ENCODE peak calls at places on chromosomes 6 and 20, in five cellular contexts. W, Z, A, B and M are unnamed samples.

GRCh38 chr6:34004706-34005105 is 141.2 kb downstream of the GRM4 start:
- DNase-seq in W (no peak), Z (no peak), A (no peak), B (no peak), M (no peak)

GRCh38 chr20:5135363-5136012 is 8.7 kb downstream of the CDS2 start:
- DNase-seq in W (no peak), Z (no peak), A (no peak), B (peak; percentile 78), M (no peak)

GRCh38 chr6:36657942-36658544 is 20.5 kb upstream of the CDKN1A start:
- DNase-seq in W (peak; percentile 57), Z (no peak), A (no peak), B (peak; percentile 39), M (no peak)

GRCh38 chr20:58256842-58257241 is 28.4 kb upstream of the ANKRD60 start:
- DNase-seq in W (no peak), Z (no peak), A (no peak), B (no peak), M (no peak)

GRCh38 chr20:44809380-44810060 is 826 bp downstream of the RIMS4 start:
- DNase-seq in W (no peak), Z (no peak), A (no peak), B (no peak), M (no peak)

GRCh38 chr6:87817226-87817625 is 115.2 kb upstream of the AKIRIN2 start:
- DNase-seq in W (no peak), Z (no peak), A (no peak), B (no peak), M (no peak)

GRCh38 chr20:642398-643174 is 10.4 kb downstream of the SRXN1 start:
- DNase-seq in W (no peak), Z (no peak), A (no peak), B (peak; percentile 25), M (no peak)

GRCh38 chr6:81384921-81385320 is 367.6 kb downstream of the TENT5A start:
- DNase-seq in W (no peak), Z (no peak), A (no peak), B (no peak), M (no peak)

GRCh38 chr6:69835414-69836179 is 30.8 kb upstream of the COL19A1 start:
- DNase-seq in W (peak; percentile 42), Z (peak; percentile 64), A (peak; percentile 88), B (no peak), M (peak; percentile 47)

GRCh38 chr6:23349521-23350147 is 776.4 kb upstream of the NRSN1 start:
- DNase-seq in W (peak; percentile 66), Z (no peak), A (peak; percentile 66), B (no peak), M (no peak)

GRCh38 chr20:3071266-3071609 is 182 bp upstream of the OXT start:
- DNase-seq in W (no peak), Z (no peak), A (no peak), B (no peak), M (no peak)
- H3K4me3 ChIP-seq in W (peak overlapping the region; percentile 32), Z (no peak overlapping the region), A (no peak overlapping the region), B (no peak overlapping the region), M (no peak overlapping the region)

GRCh38 chr6:15798856-15799255 is 136.0 kb upstream of the DTNBP1 start:
- DNase-seq in W (no peak), Z (no peak), A (no peak), B (no peak), M (no peak)

GRCh38 chr6:15800821-15801617 is 138.2 kb upstream of the DTNBP1 start:
- DNase-seq in W (no peak), Z (no peak), A (no peak), B (no peak), M (no peak)

GRCh38 chr6:15801912-15802311 is 139.1 kb upstream of the DTNBP1 start:
- DNase-seq in W (no peak), Z (no peak), A (no peak), B (no peak), M (no peak)

DNA sequence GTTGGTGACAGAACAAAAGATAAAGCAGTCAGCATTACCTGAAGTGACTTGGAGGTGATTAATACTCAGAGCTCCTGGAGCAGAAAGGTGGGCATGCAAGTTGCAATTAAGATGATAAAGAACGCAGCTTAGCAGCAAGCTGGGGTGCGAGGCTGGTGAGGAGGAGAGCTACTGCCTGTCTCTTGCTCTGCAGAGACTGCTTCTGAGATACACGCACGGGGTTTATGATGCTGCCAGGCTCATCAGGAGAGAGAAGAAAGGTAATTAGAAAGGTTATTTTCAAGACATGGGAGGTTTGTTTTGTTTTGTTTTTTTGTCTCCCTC is 141.6 kb upstream of the DTNBP1 start:
- DNase-seq in W (no peak), Z (no peak), A (no peak), B (no peak), M (no peak)
- H3K4me3 ChIP-seq in W (no peak overlapping the region), Z (no peak overlapping the region), A (no peak overlapping the region), B (no peak overlapping the region), M (no peak overlapping the region)

GRCh38 chr6:38648629-38649028 is 8.9 kb upstream of the BTBD9 start:
- DNase-seq in W (no peak), Z (no peak), A (no peak), B (no peak), M (no peak)

GRCh38 chr6:38649744-38650143 is 10.0 kb upstream of the BTBD9 start:
- DNase-seq in W (no peak), Z (no peak), A (no peak), B (no peak), M (no peak)

GRCh38 chr6:38646166-38646565 is 6.4 kb upstream of the BTBD9 start:
- DNase-seq in W (no peak), Z (no peak), A (no peak), B (no peak), M (no peak)

GRCh38 chr6:38651121-38651784 is 11.5 kb upstream of the BTBD9 start:
- DNase-seq in W (no peak), Z (no peak), A (no peak), B (no peak), M (no peak)

DNA sequence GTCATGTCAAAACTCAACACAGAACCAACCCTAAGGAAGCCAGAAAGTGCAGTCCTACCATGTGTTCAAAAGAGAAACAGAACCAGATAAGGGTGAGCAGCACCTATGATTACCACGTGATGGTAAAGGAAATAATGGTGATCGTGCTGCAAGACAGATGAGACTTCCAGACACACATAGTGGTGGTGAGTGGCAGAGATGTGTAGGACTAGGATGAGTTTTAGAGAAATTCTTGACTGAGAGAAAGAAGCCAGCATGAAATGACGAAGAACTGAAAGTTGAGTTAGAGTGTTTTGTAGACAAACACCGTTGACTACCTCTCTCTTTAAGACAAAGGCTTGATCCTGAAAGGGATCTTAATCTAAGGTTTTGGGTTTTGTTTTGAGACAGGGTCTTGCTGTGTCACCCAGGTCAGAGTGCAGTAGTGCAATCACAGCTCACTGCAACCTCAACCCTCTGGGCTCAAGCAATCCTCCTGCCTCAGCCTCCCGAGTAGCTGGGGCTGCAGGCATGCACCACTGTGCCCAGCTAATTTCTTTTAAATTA is 10.6 kb upstream of the BTBD9 start:
- DNase-seq in W (no peak), Z (no peak), A (no peak), B (no peak), M (no peak)
- H3K4me3 ChIP-seq in W (no peak overlapping the region), Z (no peak overlapping the region), A (no peak overlapping the region), B (no peak overlapping the region), M (no peak overlapping the region)

GRCh38 chr6:21741221-21742109 is 147.9 kb downstream of the SOX4 start:
- DNase-seq in W (no peak), Z (no peak), A (no peak), B (no peak), M (no peak)
- H3K4me3 ChIP-seq in W (no peak overlapping the region), Z (no peak overlapping the region), A (no peak overlapping the region), B (no peak overlapping the region), M (no peak overlapping the region)

DNA sequence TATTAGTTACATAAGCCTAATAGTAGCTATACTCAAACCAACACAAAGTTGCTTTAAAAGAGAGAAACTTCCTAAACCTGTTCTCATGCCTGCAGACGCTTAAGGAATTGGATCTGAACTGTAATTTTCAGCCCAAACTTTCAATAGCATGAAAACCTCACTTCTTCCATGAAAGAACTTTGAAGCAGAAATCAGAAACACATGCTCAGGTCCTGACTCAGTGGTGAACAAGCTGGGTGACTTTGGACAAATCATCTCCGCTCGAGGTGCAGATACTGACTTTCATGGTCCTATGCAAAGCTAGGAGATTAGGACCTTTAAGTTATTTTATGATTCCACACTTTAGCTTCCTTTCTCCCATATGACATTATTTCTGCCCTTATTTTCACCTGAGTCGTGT is 36.5 kb downstream of the NOX3 start:
- DNase-seq in W (peak; percentile 17), Z (no peak), A (no peak), B (no peak), M (no peak)
- H3K4me3 ChIP-seq in W (no peak overlapping the region), Z (no peak overlapping the region), A (no peak overlapping the region), B (no peak overlapping the region), M (no peak overlapping the region)

GRCh38 chr20:37408202-37408929 is 62.4 kb downstream of the SRC start:
- DNase-seq in W (no peak), Z (no peak), A (peak; percentile 18), B (no peak), M (no peak)
- H3K4me3 ChIP-seq in W (no peak overlapping the region), Z (no peak overlapping the region), A (no peak overlapping the region), B (no peak overlapping the region), M (no peak overlapping the region)

DNA sequence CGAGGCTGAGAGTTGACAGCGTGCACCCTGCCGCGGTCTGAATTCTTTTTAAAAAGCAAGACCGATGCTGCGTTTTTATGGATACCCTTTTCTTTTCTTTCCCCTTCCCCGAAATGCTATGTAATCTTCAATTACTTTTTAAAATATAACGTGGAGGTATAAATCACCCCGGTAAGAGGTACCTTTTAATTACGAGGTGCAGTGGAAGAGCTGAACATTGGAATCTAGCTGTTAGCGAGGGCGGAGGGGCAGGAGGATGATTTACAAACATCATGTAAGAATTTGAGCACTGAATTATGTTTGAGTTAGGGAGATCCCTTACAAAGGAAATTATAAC is 1.2 kb downstream of the EYA2 start:
- DNase-seq in W (no peak), Z (no peak), A (no peak), B (no peak), M (no peak)
- H3K4me3 ChIP-seq in W (peak overlapping the region; percentile 42), Z (no peak overlapping the region), A (no peak overlapping the region), B (no peak overlapping the region), M (peak overlapping the region; percentile 99)

GRCh38 chr20:17870063-17870740 is 98.4 kb downstream of the SNX5 start:
- DNase-seq in W (no peak), Z (no peak), A (peak; percentile 63), B (no peak), M (no peak)
- H3K4me3 ChIP-seq in W (no peak overlapping the region), Z (no peak overlapping the region), A (no peak overlapping the region), B (no peak overlapping the region), M (no peak overlapping the region)

DNA sequence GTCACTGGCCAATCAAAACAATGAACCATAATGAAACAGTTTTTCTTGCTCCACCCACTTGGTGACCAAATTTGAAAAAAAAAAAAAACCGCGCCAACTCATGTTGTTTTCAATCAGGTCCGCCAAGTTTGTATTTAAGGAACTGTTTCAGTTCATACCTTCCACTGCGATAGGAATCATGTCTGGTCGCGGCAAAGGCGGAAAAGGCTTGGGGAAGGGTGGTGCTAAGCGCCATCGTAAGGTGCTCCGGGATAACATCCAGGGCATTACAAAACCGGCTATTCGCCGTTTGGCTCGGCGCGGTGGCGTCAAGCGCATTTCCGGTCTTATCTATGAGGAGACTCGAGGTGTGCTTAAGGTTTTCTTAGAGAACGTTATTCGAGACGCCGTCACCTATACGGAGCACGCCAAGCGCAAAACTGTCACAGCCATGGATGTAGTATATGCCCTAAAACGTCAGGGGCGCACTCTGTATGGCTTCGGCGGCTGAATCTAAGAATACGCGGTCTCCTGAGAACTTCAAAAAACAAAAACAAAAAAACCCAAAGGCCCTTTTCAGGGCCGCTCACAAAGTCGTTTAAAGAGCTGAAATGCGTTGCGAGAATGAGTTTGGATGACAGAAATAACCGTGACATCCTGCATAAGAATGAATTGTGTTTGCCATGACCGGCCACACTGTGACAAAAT is 16.7 kb downstream of the HFE start:
- DNase-seq in W (peak; percentile 87), Z (peak; percentile 94), A (peak; percentile 97), B (peak; percentile 94), M (peak; percentile 97)
- H3K4me3 ChIP-seq in W (peak overlapping the region; percentile 56), Z (peak overlapping the region; percentile 31), A (peak overlapping the region; percentile 60), B (peak overlapping the region; percentile 0), M (peak overlapping the region; percentile 54)